ENCODE peak calls at places on chromosomes 16 and 17, in seven cellular contexts. H is GM06990, B is stomach, A is mesothelial cell of epicardium, P is AG04449, Q is HCT116, K is glutamatergic neuron. D is an unnamed sample.

GRCh38 chr17:34842235-34842634 is 119.0 kb downstream of the CCT6B start:
- DNase-seq in H (no peak), B (no peak), A (no peak), P (no peak), Q (no peak), K (no peak), D (no peak)

GRCh38 chr16:22120440-22120839 is 28.1 kb downstream of the VWA3A start:
- DNase-seq in H (no peak), B (no peak), A (no peak), P (no peak), Q (no peak), K (no peak), D (no peak)

GRCh38 chr16:25148568-25149215 is 37.1 kb downstream of the LCMT1 start:
- DNase-seq in H (no peak), B (no peak), A (no peak), P (no peak), Q (no peak), K (no peak), D (peak)

GRCh38 chr16:30963925-30964511 is 6.5 kb downstream of the SETD1A start:
- DNase-seq in H (no peak), B (no peak), A (no peak), P (no peak), Q (no peak), K (no peak), D (no peak)

GRCh38 chr17:76909971-76910760 is 42.0 kb downstream of the MGAT5B start:
- DNase-seq in H (no peak), B (peak), A (peak), P (no peak), Q (peak), K (no peak), D (no peak)

GRCh38 chr17:69060835-69061234 is at the start of gene ABCA9:
- DNase-seq in H (no peak), B (no peak), A (no peak), P (peak), Q (no peak), K (no peak), D (no peak)

GRCh38 chr16:53773150-53773846 is 69.3 kb downstream of the FTO start:
- DNase-seq in H (no peak), B (peak), A (no peak), P (peak), Q (no peak), K (no peak), D (peak)

GRCh38 chr17:7593296-7593695 is 3.4 kb upstream of the SOX15 start:
- DNase-seq in H (no peak), B (no peak), A (no peak), P (no peak), Q (no peak), K (peak), D (no peak)

GRCh38 chr17:58531661-58532554 is 17.5 kb upstream of the MTMR4 start:
- DNase-seq in H (peak), B (peak), A (peak), P (no peak), Q (no peak), K (peak), D (peak)

GRCh38 chr17:596763-597644 is 117.6 kb downstream of the VPS53 start:
- DNase-seq in H (no peak), B (no peak), A (no peak), P (no peak), Q (peak), K (no peak), D (no peak)

GRCh38 chr16:5790512-5790911 is 692.9 kb upstream of the EEF2KMT start:
- DNase-seq in H (no peak), B (no peak), A (no peak), P (no peak), Q (no peak), K (no peak), D (no peak)

GRCh38 chr16:67421030-67421429 is 4.8 kb upstream of the ZDHHC1 start:
- DNase-seq in H (no peak), B (no peak), A (no peak), P (no peak), Q (no peak), K (no peak), D (no peak)

GRCh38 chr16:9225527-9226316 is 134.3 kb downstream of the HAPSTR1 start:
- DNase-seq in H (no peak), B (no peak), A (no peak), P (no peak), Q (peak), K (peak), D (no peak)

GRCh38 chr16:56513972-56514371 is 5.9 kb downstream of the BBS2 start:
- DNase-seq in H (no peak), B (peak), A (no peak), P (peak), Q (peak), K (no peak), D (peak)

GRCh38 chr17:74466111-74466784 is at the start of gene CD300A:
- DNase-seq in H (peak), B (peak), A (no peak), P (no peak), Q (no peak), K (no peak), D (no peak)

GRCh38 chr17:49523706-49524472 is 28.8 kb downstream of the NGFR start:
- DNase-seq in H (no peak), B (peak), A (no peak), P (no peak), Q (no peak), K (no peak), D (peak)

GRCh38 chr17:66190738-66191606 is 961 bp downstream of the CEP112 start:
- DNase-seq in H (no peak), B (no peak), A (no peak), P (no peak), Q (no peak), K (no peak), D (no peak)

GRCh38 chr17:34852614-34853013 is 108.6 kb downstream of the CCT6B start:
- DNase-seq in H (no peak), B (no peak), A (no peak), P (no peak), Q (peak), K (no peak), D (no peak)

GRCh38 chr16:85192233-85192632 is 80.0 kb upstream of the CIBAR2 start:
- DNase-seq in H (no peak), B (no peak), A (no peak), P (no peak), Q (no peak), K (no peak), D (no peak)

GRCh38 chr16:65767125-65767524 is 599.4 kb upstream of the CDH5 start:
- DNase-seq in H (no peak), B (no peak), A (no peak), P (no peak), Q (no peak), K (peak), D (no peak)

GRCh38 chr16:26526633-26527032 is 540.1 kb upstream of the C16orf82 start:
- DNase-seq in H (no peak), B (no peak), A (no peak), P (no peak), Q (no peak), K (no peak), D (no peak)

GRCh38 chr17:72763981-72764380 is 328.5 kb downstream of the SLC39A11 start:
- DNase-seq in H (no peak), B (no peak), A (no peak), P (no peak), Q (no peak), K (no peak), D (no peak)

GRCh38 chr16:10949424-10949970 is 5.1 kb downstream of the CLEC16A start:
- DNase-seq in H (peak), B (no peak), A (no peak), P (no peak), Q (no peak), K (no peak), D (no peak)
- TF ChIP-seq CTCF in H (peak), B (no peak), A (no peak), P (no peak), Q (no peak), K (peak), D (no peak)

GRCh38 chr17:18970582-18971480 is 18.9 kb downstream of the SLC5A10 start:
- DNase-seq in H (no peak), B (no peak), A (no peak), P (no peak), Q (no peak), K (peak), D (no peak)
- TF ChIP-seq CTCF in H (no peak), B (no peak), A (no peak), P (no peak), Q (peak), K (no peak), D (no peak)

DNA sequence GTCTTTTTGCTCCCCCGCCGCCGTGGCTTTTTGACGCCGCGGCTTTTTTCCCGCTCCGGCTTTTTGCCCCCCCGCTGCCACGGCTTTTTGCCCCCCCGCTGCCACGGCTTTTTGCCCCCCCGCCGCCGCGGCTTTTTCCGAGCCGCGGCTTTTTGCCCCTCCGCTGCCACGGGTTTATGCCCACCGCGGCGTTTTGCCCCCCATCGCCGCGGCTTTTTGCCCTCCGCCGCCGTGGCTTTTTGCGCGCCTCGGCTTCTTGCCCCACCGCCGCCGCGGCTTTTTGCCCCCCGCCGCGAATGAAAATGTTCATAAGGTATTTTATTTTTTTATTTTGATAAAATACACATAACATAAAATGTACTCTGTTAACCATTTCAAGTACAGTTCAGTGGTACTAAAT is 527.2 kb upstream of the WSB1 start:
- DNase-seq in H (no peak), B (no peak), A (no peak), P (no peak), Q (no peak), K (no peak), D (no peak)
- TF ChIP-seq CTCF in H (no peak), B (no peak), A (no peak), P (no peak), Q (no peak), K (no peak), D (no peak)

GRCh38 chr17:43648916-43649315 is 12.8 kb downstream of the MEOX1 start:
- DNase-seq in H (no peak), B (no peak), A (no peak), P (no peak), Q (no peak), K (no peak), D (peak)

GRCh38 chr17:43641416-43641815 is 20.3 kb downstream of the MEOX1 start:
- DNase-seq in H (no peak), B (no peak), A (no peak), P (no peak), Q (no peak), K (no peak), D (no peak)

GRCh38 chr17:43645450-43645764 is 16.3 kb downstream of the MEOX1 start:
- DNase-seq in H (no peak), B (no peak), A (no peak), P (no peak), Q (no peak), K (no peak), D (no peak)

GRCh38 chr17:43644081-43644480 is 17.6 kb downstream of the MEOX1 start:
- DNase-seq in H (no peak), B (no peak), A (no peak), P (no peak), Q (no peak), K (no peak), D (no peak)

DNA sequence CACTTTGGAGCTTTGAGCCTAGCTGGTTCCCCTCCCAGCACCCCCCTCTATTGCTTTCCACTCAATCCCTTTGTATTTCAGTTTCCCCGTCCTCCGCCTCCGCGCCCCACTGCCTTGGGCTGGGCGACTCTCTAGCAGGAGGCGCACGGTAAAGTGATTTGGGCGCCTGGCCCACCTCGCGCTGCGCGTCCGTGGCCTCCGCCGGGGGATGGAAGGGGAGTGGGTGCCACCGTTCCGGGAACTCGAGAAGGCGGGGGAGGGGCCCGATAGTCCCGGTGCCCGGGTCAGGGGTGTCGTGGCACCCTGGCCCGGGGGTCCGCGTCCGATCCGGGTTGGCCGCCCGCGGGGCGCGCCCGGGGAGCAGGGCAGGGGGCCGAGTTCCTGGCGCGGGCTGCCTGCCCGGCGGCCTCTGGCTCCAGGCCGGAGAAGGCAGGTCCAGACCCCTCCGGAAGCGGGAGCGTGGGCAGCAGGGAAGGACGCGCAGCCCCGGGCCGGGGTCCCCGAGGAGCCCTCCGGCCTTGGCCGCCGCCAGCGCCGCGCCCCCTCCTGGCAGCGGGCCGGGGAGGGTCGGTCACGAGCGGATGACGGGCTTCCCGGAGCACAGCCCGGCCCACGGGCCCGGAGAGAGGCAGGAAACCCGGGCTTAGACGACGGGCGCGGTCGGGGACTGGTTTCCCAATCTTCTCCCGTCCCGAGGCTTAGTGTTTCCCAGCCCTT is 15.8 kb downstream of the MEOX1 start:
- DNase-seq in H (no peak), B (peak), A (no peak), P (no peak), Q (no peak), K (peak), D (peak)
- TF ChIP-seq CTCF in H (no peak), B (no peak), A (no peak), P (no peak), Q (no peak), K (peak), D (peak)

GRCh38 chr17:80263253-80264047 is 2.8 kb downstream of the RNF213 start:
- DNase-seq in H (peak), B (peak), A (no peak), P (peak), Q (no peak), K (peak), D (peak)
- TF ChIP-seq CTCF in H (peak), B (no peak), A (no peak), P (no peak), Q (no peak), K (no peak), D (peak)

D was measured in BE2C.